ENCODE peak calls at places on chromosomes 13 and 19, in four cellular contexts. One of them, this sample, is unnamed.

GRCh38 chr19:38842439-38843174 is 7.2 kb downstream of the HNRNPL start:
- DNase-seq in AG10803: no peak
- DNase-seq in colonic mucosa: no peak
- DNase-seq in fibroblast of lung: no peak
- DNase-seq in this sample: no peak

GRCh38 chr19:47601180-47601904 is 7.6 kb upstream of the BICRA start:
- DNase-seq in fibroblast of lung: no peak
- DNase-seq in AG10803: no peak
- DNase-seq in colonic mucosa: peak; percentile 86
- DNase-seq in this sample: peak; percentile 73

GRCh38 chr19:53091413-53091812 is 11.8 kb downstream of the ZNF160 start:
- DNase-seq in fibroblast of lung: no peak
- DNase-seq in AG10803: no peak
- DNase-seq in colonic mucosa: no peak
- DNase-seq in this sample: no peak

GRCh38 chr19:17469092-17469370 is 1.3 kb upstream of the SLC27A1 start:
- DNase-seq in AG10803: no peak
- DNase-seq in fibroblast of lung: no peak
- DNase-seq in colonic mucosa: no peak
- DNase-seq in this sample: no peak

GRCh38 chr13:39612023-39612637 is 9.1 kb upstream of the LHFPL6 start:
- DNase-seq in colonic mucosa: peak; percentile 77
- DNase-seq in AG10803: peak; percentile 77
- DNase-seq in fibroblast of lung: peak; percentile 71
- DNase-seq in this sample: peak; percentile 57

GRCh38 chr19:43789029-43789428 is 8.3 kb upstream of the KCNN4 start:
- DNase-seq in fibroblast of lung: peak; percentile 44
- DNase-seq in AG10803: peak; percentile 40
- DNase-seq in colonic mucosa: no peak
- DNase-seq in this sample: no peak

GRCh38 chr13:75687145-75687763 is 51.1 kb downstream of the LMO7 start:
- DNase-seq in colonic mucosa: no peak
- DNase-seq in AG10803: peak; percentile 56
- DNase-seq in fibroblast of lung: peak; percentile 43
- DNase-seq in this sample: no peak

GRCh38 chr13:94419304-94419943 is 60.1 kb downstream of the DCT start:
- DNase-seq in colonic mucosa: no peak
- DNase-seq in AG10803: peak; percentile 44
- DNase-seq in fibroblast of lung: peak; percentile 75
- DNase-seq in this sample: no peak

GRCh38 chr19:8311461-8312260 is 3.5 kb upstream of the CD320 start:
- DNase-seq in fibroblast of lung: no peak
- DNase-seq in colonic mucosa: peak; percentile 75
- DNase-seq in AG10803: no peak
- DNase-seq in this sample: no peak

GRCh38 chr13:69020120-69020519 is 1087.5 kb upstream of the ATXN8OS start:
- DNase-seq in AG10803: no peak
- DNase-seq in fibroblast of lung: no peak
- DNase-seq in colonic mucosa: no peak
- DNase-seq in this sample: no peak

GRCh38 chr19:21568816-21569496 is 63.6 kb downstream of the ZNF429 start:
- DNase-seq in fibroblast of lung: peak; percentile 92
- DNase-seq in colonic mucosa: peak; percentile 93
- DNase-seq in AG10803: peak; percentile 74
- DNase-seq in this sample: no peak

GRCh38 chr19:20482721-20483120 is 82.9 kb downstream of the ZNF737 start:
- DNase-seq in fibroblast of lung: no peak
- DNase-seq in colonic mucosa: no peak
- DNase-seq in AG10803: no peak
- DNase-seq in this sample: no peak

GRCh38 chr19:19028526-19028925 is 4.8 kb downstream of the SUGP2 start:
- DNase-seq in colonic mucosa: no peak
- DNase-seq in AG10803: no peak
- DNase-seq in fibroblast of lung: no peak
- DNase-seq in this sample: no peak

GRCh38 chr13:71979616-71980015 is 112.6 kb upstream of the DACH1 start:
- DNase-seq in colonic mucosa: no peak
- DNase-seq in fibroblast of lung: peak; percentile 1
- DNase-seq in AG10803: no peak
- DNase-seq in this sample: no peak
- TF ChIP-seq CTCF in colonic mucosa: peak; percentile 17
- TF ChIP-seq CTCF in fibroblast of lung: peak; percentile 38
- TF ChIP-seq CTCF in AG10803: no peak
- TF ChIP-seq CTCF in this sample: no peak

GRCh38 chr13:73171926-73172325 is 113.1 kb downstream of the KLF5 start:
- DNase-seq in AG10803: no peak
- DNase-seq in fibroblast of lung: peak; percentile 52
- DNase-seq in colonic mucosa: no peak
- DNase-seq in this sample: no peak
- TF ChIP-seq CTCF in AG10803: no peak
- TF ChIP-seq CTCF in fibroblast of lung: no peak
- TF ChIP-seq CTCF in colonic mucosa: no peak
- TF ChIP-seq CTCF in this sample: no peak

GRCh38 chr13:81171065-81171647 is 830.2 kb upstream of the SPRY2 start:
- DNase-seq in AG10803: peak; percentile 2
- DNase-seq in colonic mucosa: no peak
- DNase-seq in fibroblast of lung: peak; percentile 3
- DNase-seq in this sample: no peak
- TF ChIP-seq CTCF in AG10803: peak; percentile 46
- TF ChIP-seq CTCF in colonic mucosa: peak; percentile 49
- TF ChIP-seq CTCF in fibroblast of lung: peak; percentile 46
- TF ChIP-seq CTCF in this sample: no peak

GRCh38 chr13:23709521-23709920 is 139.3 kb downstream of the TNFRSF19 start:
- DNase-seq in AG10803: peak; percentile 25
- DNase-seq in colonic mucosa: no peak
- DNase-seq in fibroblast of lung: no peak
- DNase-seq in this sample: peak; percentile 6
- TF ChIP-seq CTCF in AG10803: peak; percentile 22
- TF ChIP-seq CTCF in colonic mucosa: no peak
- TF ChIP-seq CTCF in fibroblast of lung: no peak
- TF ChIP-seq CTCF in this sample: no peak

GRCh38 chr19:55058781-55059610 is 4.0 kb downstream of the RDH13 start:
- DNase-seq in fibroblast of lung: no peak
- DNase-seq in AG10803: no peak
- DNase-seq in colonic mucosa: no peak
- DNase-seq in this sample: no peak
- TF ChIP-seq CTCF in fibroblast of lung: no peak
- TF ChIP-seq CTCF in AG10803: no peak
- TF ChIP-seq CTCF in colonic mucosa: no peak
- TF ChIP-seq CTCF in this sample: no peak

DNA sequence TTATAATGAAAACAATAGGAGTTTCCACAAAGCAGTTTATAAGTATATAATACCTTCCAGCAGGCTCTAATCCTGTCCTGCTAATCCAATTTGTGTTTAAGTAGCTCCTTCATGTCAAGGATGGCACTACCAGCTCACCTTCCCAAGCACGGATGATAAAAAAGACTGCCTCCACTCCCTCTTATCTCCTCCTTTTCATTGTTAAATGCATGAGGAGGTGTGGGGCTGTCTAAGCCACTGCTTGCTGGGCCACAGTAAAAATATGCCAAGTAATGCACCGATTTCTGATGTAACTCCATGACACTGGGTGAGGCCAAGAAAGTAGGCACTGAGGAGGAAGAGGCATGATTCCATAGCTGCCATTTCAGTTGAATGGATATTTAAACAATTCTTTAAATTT is 193.1 kb downstream of the ZIC5 start:
- DNase-seq in fibroblast of lung: no peak
- DNase-seq in colonic mucosa: no peak
- DNase-seq in AG10803: no peak
- DNase-seq in this sample: no peak
- TF ChIP-seq CTCF in fibroblast of lung: no peak
- TF ChIP-seq CTCF in colonic mucosa: no peak
- TF ChIP-seq CTCF in AG10803: no peak
- TF ChIP-seq CTCF in this sample: no peak

GRCh38 chr19:29678484-29679106 is 13.3 kb downstream of the PLEKHF1 start:
- DNase-seq in AG10803: no peak
- DNase-seq in colonic mucosa: no peak
- DNase-seq in fibroblast of lung: no peak
- DNase-seq in this sample: no peak
- TF ChIP-seq CTCF in AG10803: no peak
- TF ChIP-seq CTCF in colonic mucosa: no peak
- TF ChIP-seq CTCF in fibroblast of lung: no peak
- TF ChIP-seq CTCF in this sample: no peak